ENCODE peak calls at places on chromosomes 1 and 21, in nine cellular contexts. H, A, R, Y, G, I, D, V and T are unnamed samples.

GRCh38 chr1:58266242-58266641 is 280.3 kb downstream of the OMA1 start:
- DNase-seq in H (no peak), A (no peak), R (no peak), Y (no peak), G (no peak), I (no peak), D (no peak), V (no peak), T (no peak)

GRCh38 chr1:233327938-233328660 is 575 bp downstream of the MAP3K21 start:
- DNase-seq in H (no peak), A (peak; percentile 43), R (peak; percentile 22), Y (peak; percentile 12), G (no peak), I (no peak), D (peak; percentile 17), V (no peak), T (peak; percentile 9)

GRCh38 chr1:111219466-111220286 is 7.8 kb upstream of the CHI3L2 start:
- DNase-seq in H (no peak), A (no peak), R (no peak), Y (no peak), G (no peak), I (no peak), D (no peak), V (no peak), T (peak; percentile 75)

GRCh38 chr1:10625554-10625953 is 150.8 kb downstream of the PEX14 start:
- DNase-seq in H (no peak), A (no peak), R (no peak), Y (no peak), G (no peak), I (no peak), D (no peak), V (no peak), T (no peak)

GRCh38 chr1:116919802-116920201 is 10.1 kb downstream of the PTGFRN start:
- DNase-seq in H (no peak), A (no peak), R (no peak), Y (no peak), G (no peak), I (no peak), D (no peak), V (peak; percentile 26), T (peak; percentile 10)

GRCh38 chr1:150876111-150876434 is 326 bp downstream of the ARNT start:
- DNase-seq in H (peak; percentile 18), A (no peak), R (no peak), Y (peak; percentile 59), G (no peak), I (peak; percentile 64), D (peak; percentile 53), V (no peak), T (peak; percentile 81)

GRCh38 chr1:214838351-214838750 is 235.4 kb downstream of the CENPF start:
- DNase-seq in H (peak; percentile 19), A (no peak), R (no peak), Y (peak; percentile 84), G (no peak), I (peak; percentile 65), D (no peak), V (no peak), T (peak; percentile 44)

GRCh38 chr1:205429742-205430464 is 8.0 kb upstream of the LEMD1 start:
- DNase-seq in H (no peak), A (no peak), R (no peak), Y (no peak), G (no peak), I (no peak), D (no peak), V (no peak), T (no peak)

GRCh38 chr1:34619256-34619655 is 135.6 kb upstream of the GJB5 start:
- DNase-seq in H (no peak), A (no peak), R (no peak), Y (no peak), G (no peak), I (no peak), D (no peak), V (no peak), T (no peak)

GRCh38 chr1:204220217-204220616 is 6.4 kb upstream of the GOLT1A start:
- DNase-seq in H (no peak), A (no peak), R (no peak), Y (no peak), G (no peak), I (no peak), D (no peak), V (no peak), T (no peak)

GRCh38 chr21:14771587-14771986 is 225.5 kb upstream of the SAMSN1 start:
- DNase-seq in H (no peak), A (no peak), R (no peak), Y (no peak), G (no peak), I (no peak), D (no peak), V (no peak), T (no peak)

GRCh38 chr21:14768042-14768441 is 221.9 kb upstream of the SAMSN1 start:
- DNase-seq in H (no peak), A (no peak), R (no peak), Y (no peak), G (no peak), I (no peak), D (no peak), V (no peak), T (no peak)

DNA sequence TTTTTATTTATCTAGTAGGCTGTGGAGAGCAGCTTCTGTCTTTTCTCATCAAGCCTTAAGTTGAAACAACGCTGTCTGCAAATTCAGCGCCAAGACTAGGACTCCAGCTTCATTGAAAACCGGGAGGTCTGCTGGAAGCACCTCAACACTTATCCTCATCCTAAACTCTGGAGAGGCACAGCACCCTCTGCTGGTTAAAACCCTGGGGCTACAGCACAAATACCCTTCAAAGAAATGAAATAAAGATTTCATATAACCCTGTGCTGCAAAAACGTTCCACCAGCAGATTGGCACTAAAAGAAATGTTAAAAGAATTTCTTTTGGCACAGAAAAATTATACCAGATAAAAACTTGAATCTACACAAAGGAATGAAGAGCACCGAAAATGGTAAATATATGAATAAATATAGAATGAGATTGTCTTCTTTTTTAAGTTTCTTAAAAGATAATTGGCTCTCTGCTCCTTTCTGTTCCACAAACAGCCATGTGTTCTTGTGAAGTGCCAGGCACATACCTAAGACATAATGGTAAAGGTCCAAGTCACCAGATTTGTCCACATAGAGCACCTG is 227.7 kb upstream of the SAMSN1 start:
- DNase-seq in H (no peak), A (no peak), R (peak; percentile 25), Y (no peak), G (no peak), I (peak; percentile 76), D (peak; percentile 23), V (no peak), T (peak; percentile 77)
- TF ChIP-seq CTCF in H (peak; percentile 7), A (peak; percentile 69), R (peak; percentile 64), Y (no peak), G (no peak), I (peak; percentile 75), D (no peak), V (no peak), T (peak; percentile 55)

DNA sequence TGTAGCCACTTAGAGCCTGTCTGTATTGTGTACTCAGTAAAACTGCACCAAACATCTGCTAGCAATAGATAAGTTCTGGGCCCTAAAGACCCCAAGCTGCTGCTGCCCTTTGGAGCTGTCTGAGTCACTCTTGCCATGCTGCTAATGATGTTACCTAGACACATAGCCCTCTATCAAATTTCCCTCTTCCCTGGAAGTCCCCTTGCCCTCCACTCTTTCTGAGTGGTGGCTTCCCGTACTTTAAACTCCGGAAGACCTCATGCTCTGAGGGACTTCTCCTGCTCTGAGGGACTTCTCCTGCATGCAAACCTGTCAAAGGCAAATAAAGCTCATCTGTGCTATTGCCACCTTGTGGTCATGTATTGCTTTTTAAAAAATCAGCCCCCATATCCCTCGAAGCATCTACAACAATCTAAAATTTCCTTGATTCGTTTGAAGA is 34.0 kb downstream of the FH start:
- DNase-seq in H (no peak), A (peak; percentile 35), R (no peak), Y (peak; percentile 14), G (no peak), I (peak; percentile 53), D (peak; percentile 19), V (no peak), T (peak; percentile 22)
- TF ChIP-seq CTCF in H (peak; percentile 53), A (peak; percentile 51), R (no peak), Y (peak; percentile 45), G (no peak), I (peak; percentile 47), D (no peak), V (no peak), T (peak; percentile 35)

GRCh38 chr1:13535227-13535626 is 21.4 kb upstream of the LRRC38 start:
- DNase-seq in H (no peak), A (no peak), R (no peak), Y (no peak), G (no peak), I (no peak), D (no peak), V (no peak), T (peak; percentile 47)
- TF ChIP-seq CTCF in H (no peak), A (no peak), R (no peak), Y (no peak), G (no peak), I (no peak), D (no peak), V (no peak), T (no peak)

DNA sequence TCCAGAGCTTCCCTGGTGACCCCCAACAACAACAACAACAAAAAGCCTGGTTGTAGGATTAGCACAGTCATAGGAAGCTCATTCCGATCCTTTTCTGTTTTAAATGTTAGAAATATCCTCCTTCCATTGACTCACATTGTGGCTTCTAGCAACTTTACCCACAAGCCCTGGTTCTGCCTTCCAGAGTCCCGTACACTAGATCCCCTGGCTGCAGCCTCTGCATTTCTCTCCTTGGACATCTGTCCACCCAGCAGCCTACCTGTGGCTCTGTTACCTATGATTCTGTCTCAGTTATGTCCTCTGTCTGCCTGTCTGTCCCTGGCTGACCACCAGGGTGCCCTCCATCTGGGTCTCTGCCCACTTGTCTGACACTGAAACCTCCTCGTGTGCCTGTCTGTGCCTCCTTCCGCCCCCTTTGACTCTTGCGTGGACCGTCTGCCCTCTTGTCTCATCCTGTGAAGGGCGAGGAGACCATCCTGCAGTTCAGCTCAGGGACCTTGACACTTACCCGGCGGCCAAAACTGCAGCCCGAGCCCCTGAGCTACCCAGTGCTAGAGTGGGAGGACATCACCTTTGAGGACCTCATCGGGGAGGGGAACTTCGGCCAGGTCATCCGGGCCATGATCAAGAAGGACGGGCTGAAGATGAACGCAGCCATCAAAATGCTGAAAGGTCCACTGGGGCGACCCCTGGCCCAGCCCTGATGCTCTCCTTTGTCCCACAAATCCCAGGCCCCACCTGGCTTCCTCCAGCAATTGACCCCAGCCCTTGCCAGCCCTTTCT is 16.1 kb downstream of the TIE1 start:
- DNase-seq in H (no peak), A (no peak), R (no peak), Y (no peak), G (no peak), I (no peak), D (no peak), V (no peak), T (no peak)
- TF ChIP-seq CTCF in H (peak; percentile 24), A (no peak), R (no peak), Y (no peak), G (no peak), I (peak; percentile 27), D (no peak), V (no peak), T (peak; percentile 18)

GRCh38 chr1:235601087-235601486 is 48.5 kb downstream of the GNG4 start:
- DNase-seq in H (no peak), A (no peak), R (no peak), Y (no peak), G (no peak), I (peak; percentile 31), D (peak; percentile 10), V (no peak), T (peak; percentile 28)
- TF ChIP-seq CTCF in H (peak; percentile 43), A (peak; percentile 47), R (peak; percentile 9), Y (peak; percentile 50), G (no peak), I (peak; percentile 44), D (no peak), V (no peak), T (peak; percentile 51)

GRCh38 chr1:109649380-109649987 is 6.4 kb upstream of the GSTM4 start:
- DNase-seq in H (no peak), A (no peak), R (no peak), Y (peak; percentile 34), G (no peak), I (peak; percentile 65), D (no peak), V (no peak), T (no peak)
- TF ChIP-seq CTCF in H (no peak), A (peak; percentile 37), R (no peak), Y (peak; percentile 44), G (no peak), I (peak; percentile 38), D (peak; percentile 57), V (no peak), T (peak; percentile 37)